ENCODE peak calls at places on chromosomes 1 and 21, in eight cellular contexts. One of them, this sample, is unnamed.

GRCh38 chr1:92803140-92803887 is 18.4 kb upstream of the EVI5 start:
- DNase-seq in heart left ventricle: no peak
- DNase-seq in uterus: no peak
- DNase-seq in esophagus muscularis mucosa: no peak
- DNase-seq in Peyer's patch: no peak
- DNase-seq in IMR-90: no peak
- DNase-seq in transverse colon: no peak
- DNase-seq in A549: no peak
- DNase-seq in this sample: no peak

GRCh38 chr1:89407355-89407754 is 43.5 kb downstream of the GBP6 start:
- DNase-seq in A549: no peak
- DNase-seq in uterus: no peak
- DNase-seq in heart left ventricle: no peak
- DNase-seq in IMR-90: peak
- DNase-seq in Peyer's patch: no peak
- DNase-seq in transverse colon: no peak
- DNase-seq in esophagus muscularis mucosa: no peak
- DNase-seq in this sample: no peak

GRCh38 chr1:10510520-10511493 is 36.1 kb downstream of the PEX14 start:
- DNase-seq in A549: peak
- DNase-seq in uterus: no peak
- DNase-seq in heart left ventricle: no peak
- DNase-seq in Peyer's patch: peak
- DNase-seq in IMR-90: peak
- DNase-seq in transverse colon: peak
- DNase-seq in esophagus muscularis mucosa: no peak
- DNase-seq in this sample: no peak

GRCh38 chr1:223364685-223365382 is 858 bp upstream of the SUSD4 start:
- DNase-seq in heart left ventricle: peak
- DNase-seq in uterus: no peak
- DNase-seq in A549: no peak
- DNase-seq in Peyer's patch: no peak
- DNase-seq in IMR-90: no peak
- DNase-seq in esophagus muscularis mucosa: no peak
- DNase-seq in transverse colon: no peak
- DNase-seq in this sample: no peak

GRCh38 chr21:41692216-41692615 is 74.6 kb downstream of the RIPK4 start:
- DNase-seq in transverse colon: no peak
- DNase-seq in A549: no peak
- DNase-seq in IMR-90: no peak
- DNase-seq in heart left ventricle: no peak
- DNase-seq in esophagus muscularis mucosa: no peak
- DNase-seq in uterus: no peak
- DNase-seq in Peyer's patch: no peak
- DNase-seq in this sample: peak

GRCh38 chr1:163054056-163054706 is 15.0 kb upstream of the RGS4 start:
- DNase-seq in heart left ventricle: no peak
- DNase-seq in A549: no peak
- DNase-seq in esophagus muscularis mucosa: no peak
- DNase-seq in transverse colon: no peak
- DNase-seq in uterus: no peak
- DNase-seq in IMR-90: no peak
- DNase-seq in Peyer's patch: no peak
- DNase-seq in this sample: no peak

GRCh38 chr1:8396083-8396911 is 78.4 kb downstream of the SLC45A1 start:
- DNase-seq in esophagus muscularis mucosa: no peak
- DNase-seq in A549: no peak
- DNase-seq in heart left ventricle: no peak
- DNase-seq in Peyer's patch: no peak
- DNase-seq in IMR-90: peak
- DNase-seq in uterus: no peak
- DNase-seq in transverse colon: no peak
- DNase-seq in this sample: no peak

GRCh38 chr1:183871568-183871967 is 66.6 kb downstream of the RGL1 start:
- DNase-seq in A549: no peak
- DNase-seq in Peyer's patch: no peak
- DNase-seq in transverse colon: no peak
- DNase-seq in uterus: no peak
- DNase-seq in IMR-90: no peak
- DNase-seq in esophagus muscularis mucosa: no peak
- DNase-seq in heart left ventricle: no peak
- DNase-seq in this sample: no peak

GRCh38 chr1:226549937-226550670 is 1.5 kb downstream of the STUM start:
- DNase-seq in heart left ventricle: peak
- DNase-seq in A549: peak
- DNase-seq in Peyer's patch: peak
- DNase-seq in uterus: peak
- DNase-seq in IMR-90: no peak
- DNase-seq in transverse colon: peak
- DNase-seq in esophagus muscularis mucosa: no peak
- DNase-seq in this sample: no peak

GRCh38 chr1:23567996-23568607 is 8.8 kb upstream of the ID3 start:
- DNase-seq in Peyer's patch: no peak
- DNase-seq in A549: no peak
- DNase-seq in IMR-90: no peak
- DNase-seq in heart left ventricle: peak
- DNase-seq in esophagus muscularis mucosa: no peak
- DNase-seq in uterus: no peak
- DNase-seq in transverse colon: peak
- DNase-seq in this sample: no peak

GRCh38 chr21:45074048-45074817 is at the start of gene ADARB1:
- DNase-seq in heart left ventricle: peak
- DNase-seq in IMR-90: peak
- DNase-seq in transverse colon: peak
- DNase-seq in A549: peak
- DNase-seq in Peyer's patch: peak
- DNase-seq in esophagus muscularis mucosa: no peak
- DNase-seq in uterus: peak
- DNase-seq in this sample: peak

GRCh38 chr1:201546093-201546492 is 7.2 kb downstream of the NAV1 start:
- DNase-seq in esophagus muscularis mucosa: no peak
- DNase-seq in uterus: no peak
- DNase-seq in heart left ventricle: no peak
- DNase-seq in A549: peak
- DNase-seq in IMR-90: no peak
- DNase-seq in Peyer's patch: no peak
- DNase-seq in transverse colon: no peak
- DNase-seq in this sample: no peak

GRCh38 chr1:183244466-183244865 is 58.4 kb downstream of the LAMC2 start:
- DNase-seq in esophagus muscularis mucosa: peak
- DNase-seq in transverse colon: peak
- DNase-seq in A549: no peak
- DNase-seq in IMR-90: peak
- DNase-seq in Peyer's patch: no peak
- DNase-seq in uterus: peak
- DNase-seq in heart left ventricle: peak
- DNase-seq in this sample: peak

GRCh38 chr1:234924450-234925355 is 203.9 kb downstream of the TOMM20 start:
- DNase-seq in IMR-90: no peak
- DNase-seq in A549: no peak
- DNase-seq in uterus: no peak
- DNase-seq in transverse colon: no peak
- DNase-seq in heart left ventricle: no peak
- DNase-seq in esophagus muscularis mucosa: no peak
- DNase-seq in Peyer's patch: no peak
- DNase-seq in this sample: peak

GRCh38 chr1:211420845-211421454 is 71.0 kb downstream of the RD3 start:
- DNase-seq in Peyer's patch: no peak
- DNase-seq in uterus: no peak
- DNase-seq in transverse colon: no peak
- DNase-seq in esophagus muscularis mucosa: no peak
- DNase-seq in heart left ventricle: no peak
- DNase-seq in A549: no peak
- DNase-seq in IMR-90: peak
- DNase-seq in this sample: no peak

GRCh38 chr21:45269861-45270260 is 17.8 kb downstream of the POFUT2 start:
- DNase-seq in Peyer's patch: peak
- DNase-seq in esophagus muscularis mucosa: no peak
- DNase-seq in uterus: no peak
- DNase-seq in transverse colon: peak
- DNase-seq in heart left ventricle: no peak
- DNase-seq in IMR-90: no peak
- DNase-seq in A549: no peak
- DNase-seq in this sample: no peak

GRCh38 chr21:46295996-46296752 is 10.0 kb downstream of the YBEY start:
- DNase-seq in IMR-90: peak
- DNase-seq in transverse colon: peak
- DNase-seq in heart left ventricle: peak
- DNase-seq in A549: no peak
- DNase-seq in esophagus muscularis mucosa: peak
- DNase-seq in uterus: peak
- DNase-seq in Peyer's patch: peak
- DNase-seq in this sample: peak

GRCh38 chr1:33306561-33307493 is 14.1 kb downstream of the A3GALT2 start:
- DNase-seq in uterus: peak
- DNase-seq in A549: no peak
- DNase-seq in IMR-90: no peak
- DNase-seq in transverse colon: no peak
- DNase-seq in Peyer's patch: no peak
- DNase-seq in heart left ventricle: peak
- DNase-seq in esophagus muscularis mucosa: no peak
- DNase-seq in this sample: no peak

GRCh38 chr1:211577277-211577825 is 1.6 kb downstream of the SLC30A1 start:
- DNase-seq in heart left ventricle: no peak
- DNase-seq in IMR-90: peak
- DNase-seq in Peyer's patch: no peak
- DNase-seq in uterus: no peak
- DNase-seq in transverse colon: no peak
- DNase-seq in A549: no peak
- DNase-seq in esophagus muscularis mucosa: no peak
- DNase-seq in this sample: no peak

GRCh38 chr1:5662362-5663126 is 329.7 kb downstream of the NPHP4 start:
- DNase-seq in Peyer's patch: no peak
- DNase-seq in IMR-90: no peak
- DNase-seq in heart left ventricle: no peak
- DNase-seq in transverse colon: no peak
- DNase-seq in uterus: no peak
- DNase-seq in esophagus muscularis mucosa: no peak
- DNase-seq in A549: no peak
- DNase-seq in this sample: no peak

GRCh38 chr21:39094847-39095525 is 88.3 kb downstream of the PSMG1 start:
- DNase-seq in esophagus muscularis mucosa: no peak
- DNase-seq in A549: peak
- DNase-seq in transverse colon: no peak
- DNase-seq in IMR-90: peak
- DNase-seq in heart left ventricle: no peak
- DNase-seq in Peyer's patch: no peak
- DNase-seq in uterus: no peak
- DNase-seq in this sample: peak
- TF ChIP-seq CTCF in esophagus muscularis mucosa: no peak
- TF ChIP-seq CTCF in A549: no peak
- TF ChIP-seq CTCF in transverse colon: no peak
- TF ChIP-seq CTCF in IMR-90: no peak
- TF ChIP-seq CTCF in heart left ventricle: no peak
- TF ChIP-seq CTCF in Peyer's patch: no peak
- TF ChIP-seq CTCF in uterus: no peak
- TF ChIP-seq CTCF in this sample: no peak

DNA sequence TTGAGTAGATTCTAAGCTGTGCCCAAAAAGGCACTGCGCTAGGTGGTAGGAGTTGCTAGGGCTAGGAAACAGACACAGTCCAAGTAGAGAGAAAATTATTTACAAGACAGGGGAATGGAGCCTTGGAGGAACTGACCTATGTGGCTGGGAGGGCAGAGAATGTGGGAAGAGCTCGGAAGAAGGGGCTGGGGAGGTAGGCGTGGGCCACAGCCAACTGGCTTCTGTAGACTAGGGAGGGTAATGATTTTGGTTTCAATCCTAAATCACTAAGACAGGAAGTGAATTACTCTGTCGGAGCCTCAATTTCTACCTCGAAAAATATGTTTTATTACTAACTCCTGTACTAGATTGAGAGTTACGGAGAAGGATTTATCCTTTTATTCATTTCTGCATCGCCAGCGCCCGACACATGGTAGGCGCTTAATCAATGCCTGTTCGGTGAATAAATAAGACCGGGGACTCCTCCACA is 520 bp upstream of the DDI2 start:
- DNase-seq in A549: no peak
- DNase-seq in esophagus muscularis mucosa: no peak
- DNase-seq in IMR-90: peak
- DNase-seq in uterus: peak
- DNase-seq in transverse colon: no peak
- DNase-seq in Peyer's patch: no peak
- DNase-seq in heart left ventricle: peak
- DNase-seq in this sample: no peak
- TF ChIP-seq POLR2A in A549: no peak
- TF ChIP-seq POLR2A in esophagus muscularis mucosa: no peak
- TF ChIP-seq POLR2A in IMR-90: no peak
- TF ChIP-seq POLR2A in uterus: no peak
- TF ChIP-seq POLR2A in transverse colon: no peak
- TF ChIP-seq POLR2A in Peyer's patch: no peak
- TF ChIP-seq POLR2A in heart left ventricle: no peak
- TF ChIP-seq POLR2A in this sample: no peak

GRCh38 chr1:229420765-229421164 is 13.1 kb downstream of the ACTA1 start:
- DNase-seq in heart left ventricle: no peak
- DNase-seq in Peyer's patch: no peak
- DNase-seq in A549: no peak
- DNase-seq in uterus: no peak
- DNase-seq in transverse colon: no peak
- DNase-seq in IMR-90: no peak
- DNase-seq in esophagus muscularis mucosa: no peak
- DNase-seq in this sample: no peak
- TF ChIP-seq CTCF in heart left ventricle: no peak
- TF ChIP-seq CTCF in Peyer's patch: peak
- TF ChIP-seq CTCF in A549: no peak
- TF ChIP-seq CTCF in uterus: no peak
- TF ChIP-seq CTCF in transverse colon: no peak
- TF ChIP-seq CTCF in IMR-90: no peak
- TF ChIP-seq CTCF in esophagus muscularis mucosa: no peak
- TF ChIP-seq CTCF in this sample: no peak

DNA sequence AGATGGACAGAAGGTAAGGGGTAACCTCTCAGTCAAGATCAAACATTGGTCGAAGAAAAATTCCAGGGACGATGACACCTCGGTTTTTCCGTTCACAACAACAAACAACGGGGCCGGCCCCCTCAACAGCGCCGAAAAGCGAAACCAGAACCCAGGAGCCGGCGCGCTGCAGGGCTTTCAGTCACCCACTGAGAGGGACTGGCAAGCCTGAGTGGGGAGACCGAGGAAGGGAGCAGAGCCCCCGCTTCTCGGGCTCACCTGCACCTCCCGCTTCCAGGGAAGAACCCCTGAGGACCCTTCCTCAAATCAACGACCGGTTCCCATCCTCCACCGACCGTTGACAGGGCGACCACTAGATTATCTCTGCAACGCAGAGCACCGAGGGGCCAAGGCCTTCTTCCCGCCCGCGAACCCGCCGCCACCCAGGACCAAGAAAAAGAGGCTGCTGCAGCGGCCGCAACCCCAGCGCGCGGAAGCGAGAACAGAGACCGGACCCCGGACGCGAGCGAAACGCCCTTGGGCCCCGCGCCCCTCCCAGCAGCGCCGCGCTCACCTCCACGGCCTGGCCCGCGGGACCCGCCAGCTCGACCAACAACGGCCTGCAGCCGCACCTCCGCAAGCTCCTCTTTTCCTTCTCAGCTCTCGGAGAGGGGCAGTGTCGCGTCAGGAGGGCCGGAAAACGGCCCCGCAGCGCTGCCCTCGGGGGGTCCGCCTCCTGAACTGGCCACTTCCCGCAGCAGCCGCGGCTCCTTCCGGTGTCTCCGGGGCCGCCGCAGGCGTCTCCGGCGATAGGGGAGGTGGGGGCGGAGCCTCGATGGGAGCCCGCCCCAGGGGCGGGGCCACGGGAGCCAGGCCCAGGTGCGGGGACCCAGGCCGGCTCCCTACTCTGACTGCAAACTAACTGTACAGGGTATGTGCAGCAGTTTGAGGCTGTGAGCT is at the start of gene USP33:
- DNase-seq in Peyer's patch: peak
- DNase-seq in transverse colon: peak
- DNase-seq in uterus: peak
- DNase-seq in IMR-90: peak
- DNase-seq in esophagus muscularis mucosa: peak
- DNase-seq in A549: peak
- DNase-seq in heart left ventricle: peak
- DNase-seq in this sample: peak
- TF ChIP-seq POLR2A in Peyer's patch: peak
- TF ChIP-seq POLR2A in transverse colon: peak
- TF ChIP-seq POLR2A in uterus: peak
- TF ChIP-seq POLR2A in IMR-90: no peak
- TF ChIP-seq POLR2A in esophagus muscularis mucosa: peak
- TF ChIP-seq POLR2A in A549: peak
- TF ChIP-seq POLR2A in heart left ventricle: peak
- TF ChIP-seq POLR2A in this sample: no peak

This sample was measured in lower leg skin.